ENCODE peak calls at places on chromosomes 4 and X, in eight cellular contexts. F is endothelial cell of umbilical vein; K is naive thymus-derived CD4-positive, alpha-beta T cell; Y is cardiac muscle cell; J is adipocyte; G is H1; S is Caco-2; X is psoas muscle. A is an unnamed sample. For H3K27me3, the result is how much of the 10 kb centered on the place peaks cover.

GRCh38 chr4:107071108-107071507 is 35.0 kb upstream of the DKK2 start:
- DNase-seq in Y (no peak), G (no peak), S (no peak), K (no peak), F (no peak), X (no peak), J (no peak), A (no peak)

GRCh38 chrX:52352551-52352950 is 16.3 kb upstream of the XAGE2 start:
- DNase-seq in F (no peak), G (no peak), J (no peak), X (no peak), K (no peak), Y (no peak), S (peak), A (no peak)

GRCh38 chr4:112840061-112840460 is 203.1 kb downstream of the LARP7 start:
- DNase-seq in F (no peak), K (no peak), J (peak), X (no peak), G (no peak), S (no peak), Y (no peak), A (no peak)

GRCh38 chr4:122874194-122874593 is 47.6 kb downstream of the FGF2 start:
- DNase-seq in J (peak), S (no peak), Y (peak), G (no peak), F (peak), X (no peak), K (no peak), A (no peak)

GRCh38 chrX:72498782-72499181 is 73.9 kb downstream of the HDAC8 start:
- DNase-seq in G (no peak), K (no peak), Y (peak), F (no peak), X (no peak), S (no peak), J (no peak), A (no peak)

GRCh38 chrX:51975811-51976210 is 82.4 kb downstream of the MAGED1 start:
- DNase-seq in S (no peak), K (no peak), Y (no peak), G (no peak), J (no peak), F (no peak), X (no peak), A (no peak)

GRCh38 chrX:113919387-113919786 is 664.5 kb upstream of the HTR2C start:
- DNase-seq in J (no peak), G (no peak), X (no peak), Y (no peak), S (no peak), K (no peak), F (no peak), A (no peak)

GRCh38 chrX:110803506-110803905 is 7.9 kb upstream of the CHRDL1 start:
- DNase-seq in K (no peak), F (no peak), Y (no peak), G (no peak), S (no peak), X (no peak), J (no peak), A (no peak)

GRCh38 chr4:139241086-139241783 is 38.8 kb downstream of the MGARP start:
- DNase-seq in X (no peak), Y (no peak), F (no peak), G (peak), J (no peak), S (no peak), K (no peak), A (no peak)

GRCh38 chr4:119026662-119027444 is 108.8 kb upstream of the MYOZ2 start:
- DNase-seq in J (no peak), G (no peak), Y (no peak), X (peak), K (no peak), F (no peak), S (no peak), A (no peak)

GRCh38 chr4:177938226-177938625 is 496.0 kb upstream of the AGA start:
- DNase-seq in J (no peak), S (no peak), K (no peak), F (no peak), Y (no peak), G (no peak), X (no peak), A (no peak)

GRCh38 chrX:39772057-39772832 is 325.5 kb downstream of the BCOR start:
- DNase-seq in X (no peak), J (no peak), F (peak), K (peak), G (peak), S (no peak), Y (peak), A (no peak)

GRCh38 chrX:17525266-17525665 is 150.3 kb downstream of the NHS start:
- DNase-seq in K (no peak), Y (no peak), J (no peak), S (no peak), X (no peak), G (no peak), F (no peak), A (no peak)

GRCh38 chrX:17525762-17526555 is 151.0 kb downstream of the NHS start:
- DNase-seq in Y (peak), J (peak), X (no peak), S (peak), F (no peak), G (no peak), K (no peak), A (no peak)

GRCh38 chrX:17529349-17529748 is 154.3 kb downstream of the NHS start:
- DNase-seq in X (no peak), S (no peak), Y (no peak), J (no peak), K (no peak), F (no peak), G (no peak), A (no peak)

GRCh38 chrX:17527135-17527701 is 152.2 kb downstream of the NHS start:
- DNase-seq in Y (peak), G (no peak), S (no peak), F (peak), K (no peak), X (peak), J (no peak), A (no peak)

DNA sequence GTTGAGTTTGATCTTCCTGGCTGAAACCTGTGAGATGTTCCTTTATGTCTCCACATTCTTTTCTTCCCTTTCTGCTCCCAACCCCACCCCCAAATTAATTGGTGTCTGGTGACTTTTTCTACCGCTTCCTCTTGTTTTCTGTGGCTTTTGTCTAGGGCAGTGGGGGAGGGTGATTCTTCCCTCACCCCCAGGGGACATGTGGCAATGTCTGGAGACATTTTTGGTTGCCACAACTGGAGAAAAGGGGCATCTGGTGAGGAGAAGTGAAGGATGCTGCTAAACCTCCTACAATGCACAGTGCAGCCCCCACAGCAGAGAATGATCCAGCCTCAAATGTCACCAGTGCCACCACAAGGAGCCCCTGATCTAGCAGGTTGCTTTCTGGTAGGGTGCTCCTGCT is 152.9 kb downstream of the NHS start:
- DNase-seq in F (no peak), X (no peak), Y (no peak), K (no peak), S (no peak), J (no peak), G (no peak), A (no peak)
- H3K4me3 ChIP-seq in F (no peak), X (no peak), Y (no peak), K (no peak), S (no peak), J (no peak), G (no peak), A (no peak)

DNA sequence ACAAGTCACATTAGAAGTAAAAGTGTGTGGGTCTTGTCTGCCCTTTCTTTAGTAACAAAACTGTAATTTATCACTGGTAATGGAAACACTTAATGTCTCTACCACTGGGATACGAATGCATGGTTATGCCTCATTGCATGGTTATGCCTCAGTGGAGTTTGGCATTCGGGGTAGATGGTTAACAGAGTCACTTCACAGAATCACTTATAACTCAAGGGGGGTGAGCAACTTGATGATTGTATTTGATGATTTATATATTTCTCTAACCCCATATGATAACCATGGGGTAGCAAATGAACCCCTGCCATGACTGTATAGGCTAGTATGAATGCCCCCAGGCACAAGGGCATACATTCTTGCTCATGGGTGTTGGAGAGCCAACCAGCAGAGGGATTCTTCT is 1.6 kb upstream of the ARHGAP6 start:
- DNase-seq in J (no peak), K (no peak), G (no peak), F (no peak), S (no peak), Y (no peak), X (no peak), A (no peak)
- H3K27me3 ChIP-seq in J (under half), K (under half), G (half or more), F (under half), S (under half), Y (under half), X (under half), A (half or more)

GRCh38 chr4:156971623-156972369 is at the start of gene PDGFC:
- DNase-seq in J (peak), G (no peak), Y (peak), S (peak), F (peak), X (peak), K (no peak), A (peak)

GRCh38 chr4:156971168-156971601 is 414 bp downstream of the PDGFC start:
- DNase-seq in J (no peak), X (peak), S (no peak), F (no peak), K (no peak), Y (no peak), G (no peak), A (peak)

GRCh38 chr4:156974264-156974663 is 2.7 kb upstream of the PDGFC start:
- DNase-seq in K (no peak), Y (peak), G (no peak), S (no peak), X (no peak), F (no peak), J (peak), A (no peak)

GRCh38 chr4:156970501-156971167 is 965 bp downstream of the PDGFC start:
- DNase-seq in S (peak), G (no peak), J (peak), X (peak), F (peak), K (no peak), Y (peak), A (peak)

GRCh38 chr4:156972370-156972980 is 876 bp upstream of the PDGFC start:
- DNase-seq in K (no peak), Y (no peak), X (no peak), G (no peak), S (no peak), J (no peak), F (no peak), A (no peak)
- H3K4me3 ChIP-seq in K (no peak), Y (peak), X (peak), G (peak), S (peak), J (peak), F (peak), A (peak)

DNA sequence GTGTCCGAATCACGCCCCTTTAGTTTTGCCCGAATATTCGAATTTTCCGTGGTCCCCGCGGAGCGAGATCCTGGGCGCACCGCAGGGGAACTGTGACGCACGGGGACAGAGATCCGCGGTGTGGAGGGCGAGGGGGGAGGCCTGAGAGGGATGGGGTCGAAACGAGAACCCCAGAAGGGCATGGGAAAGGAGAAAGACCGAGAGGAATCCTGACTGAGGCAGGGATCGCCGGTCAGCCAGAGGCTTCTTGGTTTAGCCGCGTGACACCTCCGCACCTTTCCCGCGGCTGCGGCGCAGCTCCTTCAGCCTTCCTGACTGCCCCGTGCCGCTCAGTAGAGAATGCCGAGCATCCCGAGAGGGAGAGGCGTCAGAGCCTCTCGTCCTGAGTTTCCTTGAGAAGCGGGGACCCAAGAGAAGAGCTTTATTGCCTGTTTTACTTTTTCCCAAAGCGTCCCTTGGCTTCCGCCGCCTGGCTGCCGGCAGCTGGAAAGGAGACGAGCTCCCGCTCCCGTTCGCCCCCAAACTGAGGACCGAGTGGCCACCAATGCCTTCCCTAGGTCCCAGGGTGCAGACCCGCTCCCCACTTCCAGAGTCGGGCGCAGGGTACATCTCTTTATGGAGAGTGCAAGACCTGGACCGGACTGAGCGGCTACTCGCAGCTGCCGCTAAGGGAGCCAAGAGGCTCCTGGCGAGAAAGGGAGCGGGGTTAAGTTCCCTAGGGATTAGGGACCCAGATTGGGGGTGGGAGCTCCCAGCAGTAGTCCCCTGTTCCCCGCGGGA is 911 bp upstream of the GPR50 start:
- DNase-seq in X (no peak), S (no peak), Y (no peak), K (no peak), F (no peak), G (no peak), J (no peak), A (no peak)
- H3K27me3 ChIP-seq in X (under half), S (under half), Y (half or more), K (under half), F (under half), G (under half), J (under half), A (half or more)

GRCh38 chrX:46737462-46737861 is 21.5 kb downstream of the SLC9A7 start:
- DNase-seq in K (no peak), J (peak), S (no peak), G (no peak), X (no peak), F (no peak), Y (peak), A (no peak)
- H3K4me3 ChIP-seq in K (no peak), J (peak), S (no peak), G (no peak), X (no peak), F (no peak), Y (no peak), A (no peak)

DNA sequence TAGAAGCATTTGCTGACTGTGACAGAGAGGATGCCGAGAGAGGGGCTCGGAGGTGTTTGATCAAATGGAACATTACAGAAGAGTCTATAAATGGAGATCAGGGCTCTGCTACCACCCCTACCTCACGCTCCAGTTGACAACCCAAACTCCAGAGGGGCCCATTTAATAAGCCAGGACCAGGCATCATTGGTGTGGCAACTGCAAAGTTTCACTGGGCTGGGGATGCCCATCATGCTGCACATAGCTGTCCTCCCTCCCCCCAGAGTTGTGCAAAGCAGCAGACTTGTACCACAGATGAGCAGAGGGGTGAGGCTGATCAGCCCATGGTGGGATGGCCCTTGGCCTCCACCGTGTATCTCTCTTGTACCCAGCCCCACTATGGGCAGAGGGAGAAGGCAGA is 38.2 kb upstream of the XPNPEP2 start:
- DNase-seq in F (no peak), K (no peak), X (no peak), S (no peak), G (no peak), Y (no peak), J (no peak), A (no peak)
- H3K27me3 ChIP-seq in F (under half), K (under half), X (under half), S (under half), G (under half), Y (under half), J (under half), A (under half)

GRCh38 chrX:71493111-71493613 is 39.7 kb upstream of the OGT start:
- DNase-seq in K (no peak), Y (peak), S (no peak), X (no peak), F (peak), G (no peak), J (no peak), A (no peak)
- H3K4me3 ChIP-seq in K (no peak), Y (no peak), S (peak), X (peak), F (no peak), G (no peak), J (peak), A (no peak)

DNA sequence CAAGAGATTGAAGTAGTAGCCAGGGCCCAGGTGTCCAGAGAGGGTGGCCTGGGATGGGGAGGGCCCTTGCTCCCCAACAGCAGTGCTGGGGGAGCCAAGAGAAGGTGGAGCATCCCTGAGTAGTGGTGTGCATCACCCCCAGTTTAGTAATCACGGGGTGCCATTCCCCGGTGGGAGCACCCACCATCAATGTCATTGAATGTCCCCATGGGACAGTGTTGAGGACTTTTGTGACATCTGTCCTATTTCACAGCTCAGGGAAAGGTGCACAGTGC is 4.4 kb upstream of the CPZ start:
- DNase-seq in G (no peak), X (no peak), Y (no peak), J (no peak), S (peak), F (no peak), K (no peak), A (no peak)
- H3K27me3 ChIP-seq in G (under half), X (under half), Y (under half), J (half or more), S (under half), F (under half), K (under half), A (under half)